ENCODE peak calls at places on chromosomes 1 and 21, in four cellular contexts. X is skeletal muscle cell, I is HEK293T, J is C1 segment of cervical spinal cord. P is an unnamed sample.

GRCh38 chr1:94622757-94623156 is 81.2 kb upstream of the F3 start:
- DNase-seq in X (no peak), I (no peak), J (no peak), P (no peak)

GRCh38 chr1:54095543-54096286 is 42.3 kb downstream of the TCEANC2 start:
- DNase-seq in J (no peak), I (no peak), X (no peak), P (no peak)

GRCh38 chr1:218499021-218499691 is 154.0 kb downstream of the TGFB2 start:
- DNase-seq in X (peak), I (no peak), J (no peak), P (no peak)

GRCh38 chr1:221987860-221988520 is 246.1 kb upstream of the DUSP10 start:
- DNase-seq in X (peak), J (no peak), I (no peak), P (no peak)

GRCh38 chr1:69777423-69777822 is 209.7 kb downstream of the LRRC7 start:
- DNase-seq in X (no peak), J (no peak), I (no peak), P (no peak)

GRCh38 chr21:34707876-34708325 is 39.1 kb downstream of the CLIC6 start:
- DNase-seq in I (no peak), J (no peak), X (no peak), P (no peak)

GRCh38 chr21:43921602-43921978 is 56.6 kb downstream of the AGPAT3 start:
- DNase-seq in I (no peak), J (no peak), X (no peak), P (no peak)

GRCh38 chr1:117009132-117009531 is 7.6 kb downstream of the CD101 start:
- DNase-seq in I (no peak), J (no peak), X (peak), P (no peak)

GRCh38 chr1:6401673-6402072 is 8.1 kb upstream of the ACOT7 start:
- DNase-seq in X (no peak), J (no peak), I (no peak), P (no peak)

GRCh38 chr1:160108888-160109662 is 6.5 kb upstream of the ATP1A2 start:
- DNase-seq in J (no peak), X (no peak), I (peak), P (no peak)

GRCh38 chr1:208387908-208388756 is 143.9 kb upstream of the PLXNA2 start:
- DNase-seq in I (no peak), X (no peak), J (no peak), P (no peak)

GRCh38 chr21:21268061-21268471 is 269.9 kb downstream of the NCAM2 start:
- DNase-seq in J (no peak), X (no peak), I (no peak), P (no peak)

GRCh38 chr1:111981871-111982270 is 7.6 kb downstream of the KCND3 start:
- DNase-seq in X (no peak), J (no peak), I (no peak), P (no peak)

GRCh38 chr1:16386454-16387113 is 19.5 kb downstream of the SZRD1 start:
- DNase-seq in X (peak), I (no peak), J (peak), P (no peak)

GRCh38 chr1:181111559-181111958 is 23.1 kb downstream of the IER5 start:
- DNase-seq in J (no peak), I (no peak), X (no peak), P (no peak)

GRCh38 chr1:1804301-1804700 is 26.0 kb upstream of the NADK start:
- DNase-seq in I (no peak), X (no peak), J (no peak), P (no peak)